ENCODE peak calls at places on chromosomes 3 and 15, in four cellular contexts. H is GM23338, S is HCT116, B is SK-N-SH. D is an unnamed sample.

GRCh38 chr15:53746101-53746500 is 13.4 kb downstream of the WDR72 start:
- DNase-seq in H (no peak), S (no peak), B (no peak), D (no peak)

GRCh38 chr3:17747890-17748247 is 5.4 kb upstream of the TBC1D5 start:
- DNase-seq in S (no peak), H (no peak), B (no peak), D (no peak)

GRCh38 chr3:183298708-183299153 is 45.7 kb downstream of the B3GNT5 start:
- DNase-seq in S (no peak), H (peak), B (no peak), D (no peak)

GRCh38 chr3:46670891-46671427 is 22.5 kb downstream of the ALS2CL start:
- DNase-seq in S (no peak), B (peak), H (no peak), D (no peak)

GRCh38 chr3:94293793-94294195 is 230.9 kb downstream of the NSUN3 start:
- DNase-seq in S (no peak), H (no peak), B (no peak), D (no peak)

GRCh38 chr3:71530903-71531535 is 52.5 kb downstream of the FOXP1 start:
- DNase-seq in S (no peak), B (no peak), H (peak), D (peak)

GRCh38 chr3:183252973-183253363 is at the start of gene B3GNT5:
- DNase-seq in S (peak), H (peak), B (peak), D (no peak)

GRCh38 chr15:41605566-41605965 is 46.6 kb downstream of the TYRO3 start:
- DNase-seq in H (no peak), S (no peak), B (no peak), D (no peak)

GRCh38 chr15:50813089-50813488 is 47.6 kb upstream of the SPPL2A start:
- DNase-seq in B (no peak), S (no peak), H (no peak), D (no peak)

GRCh38 chr15:90871716-90872480 is 3.5 kb downstream of the FURIN start:
- DNase-seq in H (peak), B (peak), S (no peak), D (no peak)

GRCh38 chr3:15050405-15051092 is 14.6 kb downstream of the MRPS25 start:
- DNase-seq in S (no peak), B (no peak), H (no peak), D (peak)

GRCh38 chr3:73449774-73450173 is 175.0 kb downstream of the PDZRN3 start:
- DNase-seq in B (no peak), H (no peak), S (no peak), D (peak)

GRCh38 chr3:73452731-73453130 is 172.0 kb downstream of the PDZRN3 start:
- DNase-seq in H (no peak), B (no peak), S (no peak), D (no peak)

GRCh38 chr3:73453676-73454075 is 171.1 kb downstream of the PDZRN3 start:
- DNase-seq in S (no peak), H (no peak), B (no peak), D (no peak)

GRCh38 chr3:73448761-73449290 is 175.9 kb downstream of the PDZRN3 start:
- DNase-seq in S (no peak), H (no peak), B (no peak), D (peak)

DNA sequence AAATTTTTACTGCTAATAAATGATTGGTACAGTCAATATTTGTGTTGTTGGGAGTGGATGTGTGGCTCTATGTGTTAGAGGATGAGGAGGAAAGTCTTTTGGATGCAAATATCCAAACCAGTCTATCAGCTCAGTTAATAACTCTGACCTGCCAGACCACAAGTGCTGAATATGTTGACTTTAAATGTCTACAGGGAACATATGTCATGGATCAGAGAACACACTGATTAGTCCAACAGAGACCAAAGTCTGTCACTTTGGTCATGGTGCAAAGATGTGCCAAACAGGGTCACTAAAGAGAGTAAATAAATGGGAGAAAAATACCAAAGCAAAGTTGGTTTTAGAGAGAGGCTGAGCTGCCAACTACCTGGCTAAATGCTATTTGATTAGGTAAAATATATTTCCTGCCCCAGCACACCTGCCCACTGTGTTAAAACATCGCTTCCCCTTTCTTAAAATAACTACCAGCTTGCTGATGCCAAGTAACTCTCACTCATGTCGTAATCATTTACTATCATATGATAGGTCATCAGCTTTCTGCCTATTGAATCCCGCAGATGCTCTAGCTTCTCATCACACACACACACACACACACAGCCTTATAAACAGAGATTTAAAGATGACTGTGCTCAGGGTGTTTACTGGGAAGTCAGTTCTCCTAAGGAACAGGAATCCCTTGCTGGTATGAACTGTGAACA is 173.3 kb downstream of the PDZRN3 start:
- DNase-seq in H (no peak), S (no peak), B (no peak), D (peak)
- TF ChIP-seq EZH2phosphoT487 in H (no peak), S (no peak), B (no peak), D (no peak)

GRCh38 chr3:32452009-32452408 is 50.6 kb downstream of the CMTM6 start:
- DNase-seq in S (no peak), H (no peak), B (no peak), D (no peak)

GRCh38 chr3:32451049-32451659 is 51.5 kb downstream of the CMTM6 start:
- DNase-seq in H (no peak), B (no peak), S (no peak), D (peak)

GRCh38 chr3:32454731-32455608 is 47.7 kb downstream of the CMTM6 start:
- DNase-seq in H (no peak), B (no peak), S (no peak), D (no peak)

GRCh38 chr3:32454111-32454510 is 48.5 kb downstream of the CMTM6 start:
- DNase-seq in B (no peak), S (no peak), H (no peak), D (no peak)

GRCh38 chr3:32453346-32453745 is 49.3 kb downstream of the CMTM6 start:
- DNase-seq in H (no peak), B (no peak), S (no peak), D (no peak)
- TF ChIP-seq EZH2phosphoT487 in H (no peak), B (no peak), S (no peak), D (no peak)

DNA sequence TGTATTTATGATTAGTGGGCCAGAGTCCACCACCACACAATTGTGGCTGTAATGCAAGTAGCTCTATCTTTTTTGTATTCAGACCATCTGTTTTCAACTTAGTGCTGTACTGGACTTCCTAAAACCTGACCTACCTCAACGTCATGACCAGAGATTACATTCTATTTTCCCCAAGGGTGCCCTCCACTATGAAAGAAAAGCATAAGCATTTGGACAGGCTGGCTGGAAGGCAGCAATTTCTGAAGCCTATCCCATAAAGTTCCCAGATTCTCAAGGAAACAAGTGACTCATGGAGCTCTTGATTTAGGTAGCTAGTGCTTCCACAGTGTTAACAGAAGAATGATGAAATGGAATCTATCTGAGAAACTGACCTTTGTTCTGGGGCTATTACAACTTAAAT is 75.8 kb downstream of the COL8A1 start:
- DNase-seq in S (no peak), H (no peak), B (no peak), D (no peak)
- TF ChIP-seq EZH2phosphoT487 in S (no peak), H (no peak), B (no peak), D (no peak)

GRCh38 chr3:51671090-51672082 is at the start of gene TEX264:
- DNase-seq in H (peak), B (peak), S (peak), D (peak)

GRCh38 chr3:51672083-51672475 is 1.0 kb downstream of the TEX264 start:
- DNase-seq in S (no peak), H (no peak), B (no peak), D (no peak)

GRCh38 chr3:51673802-51674654 is 3.0 kb downstream of the TEX264 start:
- DNase-seq in S (no peak), H (no peak), B (no peak), D (no peak)

GRCh38 chr3:51675201-51675611 is 4.2 kb downstream of the TEX264 start:
- DNase-seq in S (no peak), B (no peak), H (no peak), D (no peak)

DNA sequence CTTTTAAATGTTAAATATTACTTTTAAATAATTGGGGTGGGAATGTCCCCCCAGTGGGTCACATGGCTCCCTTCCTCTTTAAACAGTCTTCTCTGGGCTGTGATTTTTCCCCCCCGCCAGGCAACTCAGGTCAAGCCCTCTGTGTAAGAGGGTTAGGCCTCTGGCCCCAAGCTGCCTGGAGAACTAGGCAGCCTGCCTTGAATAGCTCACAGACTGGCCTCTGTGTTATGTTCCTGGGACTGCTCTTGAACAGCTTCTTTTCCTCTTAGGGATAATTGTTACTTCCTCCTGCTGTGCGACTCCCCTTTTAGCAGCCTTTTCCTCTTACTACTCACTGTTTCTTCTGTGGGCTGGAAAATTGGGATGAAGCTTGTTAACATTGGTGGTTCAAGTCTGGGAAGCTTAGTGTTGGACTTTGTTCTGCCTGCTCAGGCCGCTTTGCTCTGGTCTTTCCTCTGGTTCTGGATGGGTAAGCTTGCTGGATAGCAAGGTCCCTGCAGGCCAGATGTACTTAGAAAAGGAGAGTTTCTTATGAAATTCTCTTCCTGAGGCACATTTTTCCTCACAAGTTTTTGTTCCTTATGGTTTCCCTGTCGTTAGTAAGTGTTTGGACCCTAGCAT is 2.2 kb downstream of the TEX264 start:
- DNase-seq in B (no peak), S (no peak), H (no peak), D (no peak)
- TF ChIP-seq EZH2phosphoT487 in B (no peak), S (no peak), H (no peak), D (no peak)

GRCh38 chr15:73683624-73684536 is at the start of gene CD276:
- DNase-seq in S (peak), H (peak), B (peak), D (no peak)
- TF ChIP-seq EZH2phosphoT487 in S (no peak), H (no peak), B (no peak), D (no peak)

DNA sequence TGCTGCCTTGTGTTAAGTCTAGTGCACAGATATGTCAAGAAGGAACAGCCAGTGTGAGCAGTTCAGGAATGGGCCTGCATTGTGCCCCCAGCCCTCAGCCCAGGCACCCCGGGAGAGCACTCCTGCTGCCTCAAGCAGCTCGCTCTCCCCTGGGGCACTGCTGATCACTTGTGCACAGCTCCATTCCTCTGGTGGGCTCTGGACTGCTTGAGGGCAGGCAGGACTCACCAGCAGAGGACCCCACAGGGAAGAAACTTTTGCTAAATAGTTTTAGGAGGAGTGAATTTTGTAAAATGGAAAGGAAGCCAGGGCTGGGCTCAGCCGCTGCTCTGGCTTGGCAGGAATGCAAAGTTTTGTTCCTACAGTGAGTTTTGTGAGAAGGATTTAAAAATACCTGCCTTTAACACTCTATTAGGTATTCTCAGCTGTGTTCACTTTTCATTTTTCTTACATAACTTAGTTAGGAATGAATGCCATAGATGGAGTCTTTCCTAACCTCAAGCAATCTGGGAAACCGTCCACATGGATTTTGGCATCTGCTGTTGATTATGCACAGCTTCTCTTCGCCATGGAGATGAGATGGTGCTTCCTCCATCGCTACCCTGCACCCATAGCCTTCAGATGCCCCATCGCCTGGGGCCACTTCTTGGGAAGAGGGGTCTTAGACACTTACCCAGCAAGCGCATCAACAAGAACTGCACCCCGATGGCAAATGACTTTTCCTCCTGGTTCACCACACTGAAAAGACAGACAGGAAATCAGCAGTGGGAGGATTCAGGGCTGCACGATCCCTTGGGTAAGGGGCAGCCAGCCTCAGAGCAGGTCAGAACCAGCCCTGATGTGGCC is 42.3 kb upstream of the RAB6B start:
- DNase-seq in S (no peak), B (no peak), H (no peak), D (no peak)
- TF ChIP-seq EZH2phosphoT487 in S (no peak), B (no peak), H (no peak), D (no peak)

GRCh38 chr3:42024578-42025387 is 62.9 kb upstream of the ULK4 start:
- DNase-seq in S (no peak), H (peak), B (peak), D (no peak)

GRCh38 chr3:42022355-42022754 is 60.5 kb upstream of the ULK4 start:
- DNase-seq in H (no peak), S (no peak), B (no peak), D (no peak)

GRCh38 chr3:42025388-42026138 is 63.7 kb upstream of the ULK4 start:
- DNase-seq in B (peak), S (peak), H (peak), D (peak)

GRCh38 chr3:42020681-42021307 is 58.9 kb upstream of the ULK4 start:
- DNase-seq in H (no peak), S (no peak), B (no peak), D (no peak)

DNA sequence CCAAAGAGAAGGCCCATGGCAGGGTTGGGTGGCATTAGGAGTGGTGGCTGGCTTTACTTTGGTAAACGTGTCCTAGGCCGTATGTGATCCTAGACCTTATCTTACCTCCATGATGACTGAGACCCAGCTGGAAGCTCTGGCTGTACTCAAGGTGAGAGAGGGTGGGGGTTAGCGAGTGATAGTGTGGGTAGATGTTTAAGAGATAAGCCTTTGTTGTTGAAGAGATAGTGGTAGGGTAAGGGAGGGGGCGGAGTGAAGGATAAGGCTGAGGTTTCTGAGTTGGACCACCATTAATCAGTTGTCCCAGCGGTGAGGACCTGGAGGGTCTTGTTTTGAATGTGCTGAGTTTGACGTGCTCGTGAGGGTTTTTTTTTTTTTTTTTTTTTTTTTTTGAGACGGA is 61.5 kb upstream of the ULK4 start:
- DNase-seq in S (no peak), H (no peak), B (no peak), D (no peak)
- TF ChIP-seq EZH2phosphoT487 in S (no peak), H (no peak), B (no peak), D (no peak)

GRCh38 chr3:97950360-97950759 is 21.9 kb downstream of the RIOX2 start:
- DNase-seq in S (no peak), B (no peak), H (no peak), D (no peak)

GRCh38 chr3:97949743-97950142 is 22.5 kb downstream of the RIOX2 start:
- DNase-seq in H (no peak), S (no peak), B (no peak), D (no peak)

GRCh38 chr3:97954193-97954827 is 17.9 kb downstream of the RIOX2 start:
- DNase-seq in B (no peak), H (no peak), S (no peak), D (no peak)

GRCh38 chr3:97952872-97953271 is 19.4 kb downstream of the RIOX2 start:
- DNase-seq in B (no peak), S (no peak), H (no peak), D (no peak)

DNA sequence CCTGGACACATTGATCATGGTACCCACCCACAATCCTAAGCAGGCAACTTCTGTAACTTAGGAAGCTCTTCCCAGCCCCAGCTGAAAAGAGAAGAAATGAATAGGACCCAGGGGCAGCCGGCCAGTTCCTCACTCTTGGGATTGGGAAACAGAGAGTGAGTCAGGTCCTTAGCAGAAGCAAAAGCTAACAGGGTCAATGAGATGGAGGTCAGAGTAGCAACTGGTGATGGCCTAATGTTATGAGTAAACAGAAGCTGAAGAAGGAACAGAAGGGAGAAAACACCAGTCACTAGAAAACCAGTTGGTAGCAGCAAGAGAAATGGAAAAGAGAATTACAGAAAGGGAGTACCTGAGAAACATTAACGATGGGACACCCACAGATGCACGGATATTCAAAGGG is 20.0 kb downstream of the RIOX2 start:
- DNase-seq in S (no peak), H (no peak), B (no peak), D (no peak)
- TF ChIP-seq EZH2phosphoT487 in S (no peak), H (no peak), B (no peak), D (no peak)